ENCODE peak calls at places on chromosomes 16 and 17, in seven cellular contexts. I is fibroblast of the aortic adventitia, S is Calu3, R is adrenal gland, X is B cell, M is dorsolateral prefrontal cortex, H is heart left ventricle. E is an unnamed sample.

GRCh38 chr17:32943647-32944191 is 15.8 kb downstream of the TMEM98 start:
- DNase-seq in I (peak; percentile 87), S (no peak), R (no peak), X (no peak), M (no peak), H (no peak), E (no peak)

GRCh38 chr17:4739122-4740024 is at the start of the genes CXCL16 and ZMYND15:
- DNase-seq in I (peak; percentile 33), S (peak; percentile 65), R (peak; percentile 57), X (peak; percentile 80), M (no peak), H (peak; percentile 64), E (peak; percentile 87)

GRCh38 chr16:426115-426905 is 861 bp downstream of the RAB11FIP3 start:
- DNase-seq in I (no peak), S (peak; percentile 29), R (peak; percentile 42), X (no peak), M (no peak), H (no peak), E (no peak)

GRCh38 chr16:29911676-29912010 is 11.4 kb downstream of the ASPHD1 start:
- DNase-seq in I (no peak), S (no peak), R (no peak), X (no peak), M (no peak), H (no peak), E (no peak)

GRCh38 chr16:2912330-2913199 is 834 bp downstream of the FLYWCH1 start:
- DNase-seq in I (peak; percentile 82), S (peak; percentile 21), R (peak; percentile 54), X (peak; percentile 35), M (no peak), H (peak; percentile 34), E (no peak)

GRCh38 chr17:13920413-13920812 is 148.9 kb upstream of the COX10 start:
- DNase-seq in I (no peak), S (no peak), R (no peak), X (no peak), M (no peak), H (no peak), E (no peak)

GRCh38 chr17:7882068-7882467 is 6.5 kb upstream of the CHD3 start:
- DNase-seq in I (no peak), S (no peak), R (no peak), X (no peak), M (no peak), H (no peak), E (no peak)

GRCh38 chr16:54277845-54278703 is 8.5 kb downstream of the IRX3 start:
- DNase-seq in I (no peak), S (no peak), R (no peak), X (no peak), M (no peak), H (no peak), E (no peak)

GRCh38 chr17:74458835-74459234 is 7.6 kb upstream of the CD300A start:
- DNase-seq in I (no peak), S (no peak), R (no peak), X (no peak), M (no peak), H (no peak), E (no peak)

GRCh38 chr17:74459622-74460021 is 6.8 kb upstream of the CD300A start:
- DNase-seq in I (no peak), S (no peak), R (no peak), X (no peak), M (no peak), H (no peak), E (no peak)

GRCh38 chr17:74457146-74457819 is 9.2 kb upstream of the CD300A start:
- DNase-seq in I (peak; percentile 67), S (peak; percentile 78), R (peak; percentile 78), X (peak; percentile 74), M (peak; percentile 89), H (peak; percentile 84), E (peak; percentile 74)

GRCh38 chr17:74455025-74455585 is 11.3 kb upstream of the CD300A start:
- DNase-seq in I (no peak), S (no peak), R (no peak), X (no peak), M (no peak), H (peak; percentile 64), E (no peak)

DNA sequence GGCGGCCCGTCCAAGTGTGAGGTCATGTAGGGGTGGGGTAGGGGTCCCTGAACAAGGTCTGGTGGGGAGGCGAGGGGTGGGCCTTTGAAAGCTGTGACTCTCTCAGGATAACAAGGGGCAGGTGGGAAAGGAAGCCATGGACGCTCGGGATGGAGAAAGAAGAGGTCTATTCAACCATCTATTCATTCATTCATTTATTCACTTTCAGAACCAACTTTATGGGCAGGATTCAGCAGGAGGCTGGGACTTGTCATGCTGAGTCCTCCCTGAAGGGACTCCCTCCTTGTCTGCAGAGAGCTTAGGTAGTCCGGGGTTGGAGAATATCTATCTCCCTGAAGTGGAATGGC is 8.6 kb upstream of the CD300A start:
- DNase-seq in I (no peak), S (no peak), R (no peak), X (no peak), M (no peak), H (no peak), E (no peak)
- TF ChIP-seq CTCF in I (no peak), S (no peak), R (peak; percentile 13), X (peak; percentile 55), M (peak; percentile 22), H (no peak), E (no peak)

GRCh38 chr16:51159864-51160263 is 8.8 kb upstream of the SALL1 start:
- DNase-seq in I (no peak), S (no peak), R (no peak), X (no peak), M (no peak), H (no peak), E (no peak)
- TF ChIP-seq CTCF in I (no peak), S (no peak), R (no peak), X (no peak), M (no peak), H (no peak), E (no peak)

DNA sequence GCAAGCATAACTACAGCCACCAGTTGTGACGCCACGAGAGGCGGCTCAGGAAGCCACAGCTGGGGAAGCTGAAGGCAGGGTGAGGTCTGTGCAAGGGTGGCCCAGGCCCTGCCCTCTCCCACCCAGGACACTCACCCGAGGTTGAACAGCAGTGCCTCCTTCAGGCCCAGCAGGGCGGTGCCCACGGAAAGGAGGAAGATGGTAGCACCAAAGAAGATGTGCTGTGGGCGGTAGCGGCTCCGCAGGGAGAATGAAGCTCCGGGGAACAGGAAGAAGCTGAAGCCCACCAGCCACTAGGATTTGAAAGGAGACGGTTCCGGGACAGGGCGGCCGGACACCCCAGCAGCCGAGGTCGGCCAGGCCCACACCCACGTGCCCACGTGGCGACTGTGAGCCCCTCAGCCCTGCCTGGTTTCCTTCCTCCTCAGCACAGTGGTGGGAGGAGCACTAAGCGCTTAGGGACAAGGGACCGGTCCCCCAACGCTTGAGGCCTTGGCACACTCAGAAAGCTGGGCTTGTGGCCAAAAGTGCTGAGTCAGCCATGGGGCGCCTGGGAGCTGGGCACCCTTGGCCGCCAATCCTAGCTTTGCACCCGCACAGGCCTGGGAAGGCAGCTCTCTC is 11.0 kb downstream of the CYB561 start:
- DNase-seq in I (peak; percentile 24), S (no peak), R (peak; percentile 95), X (no peak), M (peak; percentile 71), H (peak; percentile 81), E (no peak)
- TF ChIP-seq CTCF in I (peak; percentile 23), S (no peak), R (no peak), X (no peak), M (no peak), H (peak; percentile 6), E (no peak)

GRCh38 chr16:87461466-87461975 is 31.3 kb downstream of the ZCCHC14 start:
- DNase-seq in I (peak; percentile 49), S (peak; percentile 97), R (peak; percentile 62), X (no peak), M (no peak), H (peak; percentile 61), E (peak; percentile 77)
- TF ChIP-seq CTCF in I (peak; percentile 20), S (peak; percentile 58), R (peak; percentile 33), X (peak; percentile 24), M (no peak), H (peak; percentile 50), E (peak; percentile 59)

GRCh38 chr16:67856927-67857546 is 9.5 kb upstream of the CENPT start:
- DNase-seq in I (no peak), S (no peak), R (no peak), X (no peak), M (no peak), H (no peak), E (no peak)
- TF ChIP-seq CTCF in I (no peak), S (no peak), R (no peak), X (no peak), M (no peak), H (no peak), E (no peak)

DNA sequence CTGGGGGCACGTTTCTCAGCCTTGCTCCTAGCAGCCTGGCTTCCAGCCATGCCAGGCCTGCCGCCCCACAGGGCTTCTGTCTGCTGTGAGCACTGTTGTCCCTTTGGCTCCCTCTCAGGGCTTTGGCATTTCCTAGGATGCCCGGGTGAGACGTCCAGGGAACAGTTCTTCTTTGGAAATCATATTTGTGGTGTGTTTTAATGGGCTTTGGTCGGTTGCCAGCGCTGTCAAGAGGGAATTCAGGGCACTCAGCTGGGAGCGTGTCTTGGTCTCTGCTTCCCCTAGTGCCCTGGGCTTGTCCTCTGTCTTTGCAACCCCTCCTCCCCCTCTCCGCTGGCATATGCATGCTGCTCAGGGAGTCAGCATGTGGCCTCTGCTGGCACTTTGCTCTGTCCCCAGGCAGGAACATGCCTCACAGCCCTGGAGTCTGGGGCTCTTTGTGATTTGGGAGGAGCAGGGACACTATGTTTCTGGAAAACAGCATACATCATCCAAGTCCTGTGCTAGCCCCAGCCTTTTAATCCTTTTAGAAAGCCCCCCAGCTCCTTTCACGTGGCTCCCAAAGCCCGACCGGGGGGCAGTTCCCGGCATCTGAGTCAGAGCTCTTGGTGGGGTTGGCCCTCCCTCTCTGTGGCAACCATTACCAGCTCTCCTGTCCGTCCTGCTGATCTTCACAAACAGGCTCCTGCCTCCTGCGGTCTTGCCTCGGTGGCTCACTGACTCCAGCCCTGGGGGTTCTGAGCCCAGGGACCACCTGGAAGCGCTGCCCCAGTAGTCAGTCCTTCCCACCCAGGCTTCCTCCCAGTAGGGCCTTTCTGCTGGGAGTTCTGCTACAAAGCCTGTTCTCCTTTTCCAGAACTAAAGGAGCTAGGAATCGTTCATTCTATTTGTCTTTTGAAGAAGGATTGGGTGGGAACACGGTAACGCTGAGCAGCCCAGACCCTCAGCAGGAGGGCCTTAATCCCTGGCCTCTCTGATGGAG is 26.7 kb downstream of the SAP30BP start:
- DNase-seq in I (peak; percentile 45), S (peak; percentile 30), R (no peak), X (no peak), M (peak; percentile 96), H (peak; percentile 91), E (no peak)
- TF ChIP-seq CTCF in I (no peak), S (no peak), R (no peak), X (no peak), M (peak; percentile 20), H (peak; percentile 17), E (no peak)

GRCh38 chr17:54518706-54519105 is 381.9 kb upstream of the TOM1L1 start:
- DNase-seq in I (no peak), S (no peak), R (no peak), X (no peak), M (no peak), H (no peak), E (no peak)
- TF ChIP-seq CTCF in I (no peak), S (no peak), R (no peak), X (no peak), M (no peak), H (no peak), E (no peak)